ENCODE peak calls at places on chromosomes 11 and 22, in eight cellular contexts. One of them, this sample, is unnamed.

GRCh38 chr11:130798280-130798679 is 118.0 kb downstream of the SNX19 start:
- DNase-seq in IMR-90: peak
- DNase-seq in Panc1: no peak
- DNase-seq in OCI-LY7: no peak
- DNase-seq in foreskin fibroblast: peak
- DNase-seq in endodermal cell: no peak
- DNase-seq in colonic mucosa: no peak
- DNase-seq in spleen: no peak
- DNase-seq in this sample: no peak

GRCh38 chr22:25777870-25778269 is 35.9 kb downstream of the MYO18B start:
- DNase-seq in colonic mucosa: peak
- DNase-seq in Panc1: peak
- DNase-seq in spleen: no peak
- DNase-seq in endodermal cell: no peak
- DNase-seq in foreskin fibroblast: peak
- DNase-seq in IMR-90: peak
- DNase-seq in OCI-LY7: peak
- DNase-seq in this sample: no peak

GRCh38 chr22:46220921-46221320 is 29.2 kb downstream of the CDPF1 start:
- DNase-seq in OCI-LY7: no peak
- DNase-seq in Panc1: no peak
- DNase-seq in endodermal cell: no peak
- DNase-seq in spleen: no peak
- DNase-seq in IMR-90: peak
- DNase-seq in colonic mucosa: no peak
- DNase-seq in foreskin fibroblast: no peak
- DNase-seq in this sample: peak

GRCh38 chr11:117480221-117480620 is 152.6 kb downstream of the CEP164 start:
- DNase-seq in IMR-90: no peak
- DNase-seq in spleen: peak
- DNase-seq in colonic mucosa: no peak
- DNase-seq in foreskin fibroblast: no peak
- DNase-seq in OCI-LY7: no peak
- DNase-seq in endodermal cell: no peak
- DNase-seq in Panc1: no peak
- DNase-seq in this sample: no peak

GRCh38 chr11:57460017-57460755 is at the start of gene RTN4RL2:
- DNase-seq in spleen: peak
- DNase-seq in foreskin fibroblast: peak
- DNase-seq in IMR-90: peak
- DNase-seq in colonic mucosa: peak
- DNase-seq in OCI-LY7: peak
- DNase-seq in Panc1: no peak
- DNase-seq in endodermal cell: peak
- DNase-seq in this sample: no peak

GRCh38 chr11:59273008-59273841 is 60.5 kb upstream of the MPEG1 start:
- DNase-seq in Panc1: no peak
- DNase-seq in foreskin fibroblast: no peak
- DNase-seq in IMR-90: no peak
- DNase-seq in OCI-LY7: peak
- DNase-seq in spleen: no peak
- DNase-seq in colonic mucosa: peak
- DNase-seq in endodermal cell: peak
- DNase-seq in this sample: peak

GRCh38 chr11:8327761-8328192 is 64.1 kb upstream of the LMO1 start:
- DNase-seq in colonic mucosa: no peak
- DNase-seq in spleen: peak
- DNase-seq in IMR-90: no peak
- DNase-seq in foreskin fibroblast: no peak
- DNase-seq in Panc1: no peak
- DNase-seq in endodermal cell: no peak
- DNase-seq in OCI-LY7: no peak
- DNase-seq in this sample: peak

GRCh38 chr22:35749808-35750207 is 32.1 kb downstream of the APOL5 start:
- DNase-seq in colonic mucosa: no peak
- DNase-seq in spleen: no peak
- DNase-seq in IMR-90: no peak
- DNase-seq in foreskin fibroblast: peak
- DNase-seq in OCI-LY7: peak
- DNase-seq in endodermal cell: no peak
- DNase-seq in Panc1: no peak
- DNase-seq in this sample: no peak

GRCh38 chr11:92580931-92581330 is 356.3 kb downstream of the FAT3 start:
- DNase-seq in endodermal cell: no peak
- DNase-seq in colonic mucosa: no peak
- DNase-seq in Panc1: no peak
- DNase-seq in spleen: no peak
- DNase-seq in foreskin fibroblast: no peak
- DNase-seq in OCI-LY7: no peak
- DNase-seq in IMR-90: no peak
- DNase-seq in this sample: no peak

GRCh38 chr22:25067851-25068421 is 115.4 kb downstream of the KIAA1671 start:
- DNase-seq in endodermal cell: no peak
- DNase-seq in Panc1: no peak
- DNase-seq in spleen: peak
- DNase-seq in IMR-90: no peak
- DNase-seq in foreskin fibroblast: no peak
- DNase-seq in OCI-LY7: no peak
- DNase-seq in colonic mucosa: no peak
- DNase-seq in this sample: no peak

GRCh38 chr11:2807276-2807681 is 78.3 kb downstream of the CDKN1C start:
- DNase-seq in colonic mucosa: peak
- DNase-seq in endodermal cell: peak
- DNase-seq in OCI-LY7: no peak
- DNase-seq in foreskin fibroblast: no peak
- DNase-seq in IMR-90: no peak
- DNase-seq in spleen: peak
- DNase-seq in Panc1: no peak
- DNase-seq in this sample: no peak

GRCh38 chr22:32565002-32565339 is 90.4 kb downstream of the FBXO7 start:
- DNase-seq in IMR-90: no peak
- DNase-seq in OCI-LY7: no peak
- DNase-seq in foreskin fibroblast: no peak
- DNase-seq in spleen: no peak
- DNase-seq in Panc1: no peak
- DNase-seq in colonic mucosa: no peak
- DNase-seq in endodermal cell: no peak
- DNase-seq in this sample: no peak

GRCh38 chr11:35605691-35606090 is 12.6 kb upstream of the FJX1 start:
- DNase-seq in colonic mucosa: no peak
- DNase-seq in spleen: no peak
- DNase-seq in OCI-LY7: no peak
- DNase-seq in IMR-90: peak
- DNase-seq in Panc1: no peak
- DNase-seq in endodermal cell: no peak
- DNase-seq in foreskin fibroblast: peak
- DNase-seq in this sample: no peak

GRCh38 chr11:7538023-7538422 is 24.2 kb downstream of the PPFIBP2 start:
- DNase-seq in endodermal cell: no peak
- DNase-seq in foreskin fibroblast: no peak
- DNase-seq in OCI-LY7: no peak
- DNase-seq in colonic mucosa: peak
- DNase-seq in spleen: no peak
- DNase-seq in Panc1: no peak
- DNase-seq in IMR-90: no peak
- DNase-seq in this sample: no peak

GRCh38 chr11:30487200-30487898 is 98.8 kb downstream of the MPPED2 start:
- DNase-seq in OCI-LY7: no peak
- DNase-seq in foreskin fibroblast: no peak
- DNase-seq in colonic mucosa: no peak
- DNase-seq in IMR-90: peak
- DNase-seq in endodermal cell: no peak
- DNase-seq in Panc1: no peak
- DNase-seq in spleen: peak
- DNase-seq in this sample: no peak

GRCh38 chr22:21074092-21074715 is 28.5 kb downstream of the LRRC74B start:
- DNase-seq in colonic mucosa: no peak
- DNase-seq in spleen: no peak
- DNase-seq in foreskin fibroblast: peak
- DNase-seq in OCI-LY7: no peak
- DNase-seq in Panc1: peak
- DNase-seq in endodermal cell: no peak
- DNase-seq in IMR-90: peak
- DNase-seq in this sample: no peak

GRCh38 chr11:44728491-44728910 is 1.7 kb downstream of the TSPAN18 start:
- DNase-seq in IMR-90: no peak
- DNase-seq in OCI-LY7: no peak
- DNase-seq in Panc1: no peak
- DNase-seq in endodermal cell: peak
- DNase-seq in foreskin fibroblast: no peak
- DNase-seq in spleen: no peak
- DNase-seq in colonic mucosa: no peak
- DNase-seq in this sample: no peak

GRCh38 chr11:127521413-127521812 is 520.8 kb upstream of the KIRREL3 start:
- DNase-seq in foreskin fibroblast: no peak
- DNase-seq in colonic mucosa: no peak
- DNase-seq in Panc1: peak
- DNase-seq in OCI-LY7: no peak
- DNase-seq in endodermal cell: no peak
- DNase-seq in spleen: no peak
- DNase-seq in IMR-90: peak
- DNase-seq in this sample: no peak

GRCh38 chr11:122556605-122557004 is 98.9 kb upstream of the UBASH3B start:
- DNase-seq in OCI-LY7: no peak
- DNase-seq in Panc1: no peak
- DNase-seq in spleen: peak
- DNase-seq in foreskin fibroblast: no peak
- DNase-seq in IMR-90: no peak
- DNase-seq in colonic mucosa: no peak
- DNase-seq in endodermal cell: peak
- DNase-seq in this sample: no peak

DNA sequence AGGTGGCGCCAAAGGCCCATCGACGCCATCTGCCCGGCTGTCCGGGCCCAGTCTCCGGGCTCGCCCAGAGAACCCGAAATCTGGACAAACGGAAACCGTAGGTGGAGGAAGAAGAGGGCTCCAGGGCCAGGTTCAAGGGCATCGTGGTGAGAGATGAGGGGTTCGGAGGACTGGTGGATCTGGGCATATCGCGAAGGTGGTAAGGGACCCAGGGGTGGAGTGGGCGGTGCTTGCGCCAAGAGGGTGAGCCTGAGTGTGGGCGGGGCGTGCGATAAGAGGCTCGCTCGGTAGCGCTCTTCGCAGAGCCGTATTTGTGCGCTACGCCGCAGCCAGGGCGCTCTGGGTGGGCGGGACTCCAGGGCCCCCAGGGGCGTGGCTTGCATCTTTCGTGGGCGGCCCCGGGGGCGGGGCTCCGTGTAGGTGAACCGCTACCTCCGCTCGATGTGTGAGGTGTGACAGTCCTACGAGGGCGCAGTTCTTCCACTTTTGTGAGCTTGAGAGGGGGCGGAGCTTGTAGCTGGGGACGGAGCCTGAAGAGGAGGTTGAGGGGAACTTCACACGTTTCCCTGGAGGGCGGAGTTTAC is 4.8 kb downstream of the CD248 start:
- DNase-seq in Panc1: peak
- DNase-seq in IMR-90: peak
- DNase-seq in OCI-LY7: peak
- DNase-seq in endodermal cell: peak
- DNase-seq in colonic mucosa: peak
- DNase-seq in foreskin fibroblast: peak
- DNase-seq in spleen: peak
- DNase-seq in this sample: peak
- TF ChIP-seq CTCF in Panc1: peak
- TF ChIP-seq CTCF in IMR-90: peak
- TF ChIP-seq CTCF in OCI-LY7: peak
- TF ChIP-seq CTCF in endodermal cell: no peak
- TF ChIP-seq CTCF in colonic mucosa: no peak
- TF ChIP-seq CTCF in foreskin fibroblast: peak
- TF ChIP-seq CTCF in spleen: peak
- TF ChIP-seq CTCF in this sample: peak

DNA sequence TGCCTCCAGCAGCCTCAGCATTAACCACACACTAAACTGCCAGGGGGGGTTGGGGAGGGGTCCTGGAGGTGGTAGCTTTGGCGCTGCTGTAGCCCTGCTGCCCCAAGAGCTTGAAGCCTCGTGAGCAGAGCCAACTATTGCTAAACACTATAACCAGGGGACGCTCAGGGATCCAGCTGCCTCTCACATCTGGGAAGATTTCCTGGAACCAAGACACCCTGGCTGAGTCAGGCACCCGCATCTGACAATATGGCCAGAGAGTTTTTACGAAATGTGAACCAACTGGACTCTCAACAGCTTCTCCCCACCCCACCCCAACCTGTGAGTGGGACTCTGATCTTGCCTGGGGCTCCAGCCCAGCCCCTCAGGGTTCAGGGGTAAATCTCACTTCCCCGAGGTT is 14.3 kb downstream of the C1QTNF6 start:
- DNase-seq in colonic mucosa: no peak
- DNase-seq in IMR-90: no peak
- DNase-seq in spleen: peak
- DNase-seq in foreskin fibroblast: peak
- DNase-seq in Panc1: no peak
- DNase-seq in endodermal cell: peak
- DNase-seq in OCI-LY7: no peak
- DNase-seq in this sample: no peak
- H3K4me3 ChIP-seq in colonic mucosa: no peak
- H3K4me3 ChIP-seq in IMR-90: no peak
- H3K4me3 ChIP-seq in spleen: no peak
- H3K4me3 ChIP-seq in foreskin fibroblast: no peak
- H3K4me3 ChIP-seq in Panc1: no peak
- H3K4me3 ChIP-seq in endodermal cell: no peak
- H3K4me3 ChIP-seq in OCI-LY7: no peak
- H3K4me3 ChIP-seq in this sample: no peak

DNA sequence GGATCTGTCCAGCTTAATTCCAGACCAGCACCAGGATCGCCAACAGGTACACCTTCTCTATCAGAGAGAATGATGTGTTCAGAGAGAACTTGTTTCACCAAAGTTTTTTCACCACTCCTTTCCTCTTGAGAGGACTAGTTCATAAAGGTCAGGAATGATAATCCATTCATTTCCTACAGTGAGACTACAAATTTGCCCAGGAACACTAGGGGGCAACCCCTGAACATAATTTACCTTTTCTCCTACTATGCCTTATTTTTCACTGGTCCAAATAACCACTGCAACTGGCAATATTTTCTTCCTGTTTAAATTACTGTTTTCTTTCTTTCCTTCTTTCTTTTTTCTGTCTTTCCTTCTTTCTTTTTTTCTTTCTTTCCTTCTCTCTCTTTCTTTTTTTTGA is 22.5 kb downstream of the CAVIN3 start:
- DNase-seq in IMR-90: no peak
- DNase-seq in OCI-LY7: peak
- DNase-seq in Panc1: no peak
- DNase-seq in colonic mucosa: no peak
- DNase-seq in foreskin fibroblast: no peak
- DNase-seq in endodermal cell: no peak
- DNase-seq in spleen: no peak
- DNase-seq in this sample: no peak
- TF ChIP-seq CTCF in IMR-90: peak
- TF ChIP-seq CTCF in OCI-LY7: peak
- TF ChIP-seq CTCF in Panc1: no peak
- TF ChIP-seq CTCF in colonic mucosa: no peak
- TF ChIP-seq CTCF in foreskin fibroblast: peak
- TF ChIP-seq CTCF in endodermal cell: peak
- TF ChIP-seq CTCF in spleen: no peak
- TF ChIP-seq CTCF in this sample: peak

DNA sequence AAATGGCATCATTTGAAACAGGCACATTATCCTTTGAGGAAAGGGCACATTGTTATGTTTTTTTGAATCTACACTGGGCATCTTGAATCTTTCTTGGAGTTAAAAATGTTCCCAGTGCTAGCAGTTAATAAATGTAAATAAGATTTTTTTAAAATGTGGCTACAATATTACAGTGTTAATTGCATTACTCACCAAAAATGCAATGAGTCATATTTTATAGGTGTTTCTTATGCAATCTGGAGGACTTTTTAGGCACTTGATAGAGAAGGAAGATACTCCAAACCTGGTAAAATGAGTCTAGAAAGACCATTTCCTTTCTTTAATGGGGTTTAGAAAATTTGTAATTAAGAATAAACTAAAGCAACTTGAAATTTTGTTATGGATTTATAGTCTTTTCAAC is 238.0 kb downstream of the METTL15 start:
- DNase-seq in colonic mucosa: no peak
- DNase-seq in Panc1: no peak
- DNase-seq in IMR-90: no peak
- DNase-seq in foreskin fibroblast: no peak
- DNase-seq in OCI-LY7: no peak
- DNase-seq in endodermal cell: no peak
- DNase-seq in spleen: no peak
- DNase-seq in this sample: no peak
- H3K4me3 ChIP-seq in colonic mucosa: no peak
- H3K4me3 ChIP-seq in Panc1: no peak
- H3K4me3 ChIP-seq in IMR-90: no peak
- H3K4me3 ChIP-seq in foreskin fibroblast: no peak
- H3K4me3 ChIP-seq in OCI-LY7: no peak
- H3K4me3 ChIP-seq in endodermal cell: no peak
- H3K4me3 ChIP-seq in spleen: no peak
- H3K4me3 ChIP-seq in this sample: no peak

This sample was measured in GM12864.